ENCODE peak calls at places on chromosomes 2 and 18, in four cellular contexts. P, X, J and O are unnamed samples.

GRCh38 chr2:130302164-130302886 is 40.4 kb upstream of the IMP4 start:
- DNase-seq in P (no peak), J (no peak), X (no peak), O (no peak)

GRCh38 chr2:191933307-191934105 is 86.6 kb upstream of the CAVIN2 start:
- DNase-seq in P (no peak), X (peak), J (no peak), O (no peak)

GRCh38 chr2:212539145-212539880 is 711 bp upstream of the ERBB4 start:
- DNase-seq in X (no peak), P (no peak), J (peak), O (peak)

GRCh38 chr2:102950547-102950946 is 188.7 kb downstream of the TMEM182 start:
- DNase-seq in J (no peak), X (no peak), P (no peak), O (no peak)

GRCh38 chr2:178152033-178152432 is 39.8 kb downstream of the RBM45 start:
- DNase-seq in P (peak), X (no peak), J (no peak), O (no peak)

GRCh38 chr2:144253743-144254142 is 266.2 kb downstream of the ZEB2 start:
- DNase-seq in J (no peak), P (no peak), X (no peak), O (no peak)

GRCh38 chr2:3421053-3421452 is 41.6 kb downstream of the TRAPPC12 start:
- DNase-seq in P (no peak), X (no peak), J (no peak), O (no peak)

GRCh38 chr18:1436199-1436598 is 531.5 kb downstream of the ADCYAP1 start:
- DNase-seq in P (no peak), X (no peak), J (no peak), O (no peak)

GRCh38 chr2:163800889-163801498 is 65.2 kb upstream of the FIGN start:
- DNase-seq in P (no peak), J (no peak), X (no peak), O (no peak)

GRCh38 chr2:233021771-233022170 is 8.7 kb upstream of the NGEF start:
- DNase-seq in J (no peak), X (no peak), P (no peak), O (no peak)

GRCh38 chr18:26097563-26097962 is 7.2 kb upstream of the SS18 start:
- DNase-seq in X (no peak), J (no peak), P (no peak), O (no peak)

GRCh38 chr2:19763731-19764130 is 138.1 kb downstream of the TTC32 start:
- DNase-seq in X (no peak), P (no peak), J (no peak), O (no peak)

GRCh38 chr2:19767876-19768275 is 133.9 kb downstream of the TTC32 start:
- DNase-seq in X (no peak), P (no peak), J (no peak), O (no peak)

GRCh38 chr2:19762959-19763605 is 138.7 kb downstream of the TTC32 start:
- DNase-seq in J (no peak), P (no peak), X (no peak), O (no peak)

GRCh38 chr2:19762142-19762541 is 139.6 kb downstream of the TTC32 start:
- DNase-seq in P (no peak), X (no peak), J (no peak), O (no peak)

GRCh38 chr2:19764998-19765397 is 136.8 kb downstream of the TTC32 start:
- DNase-seq in X (no peak), P (peak), J (no peak), O (no peak)
- TF ChIP-seq SIN3A in X (no peak), P (no peak), J (no peak), O (no peak)

DNA sequence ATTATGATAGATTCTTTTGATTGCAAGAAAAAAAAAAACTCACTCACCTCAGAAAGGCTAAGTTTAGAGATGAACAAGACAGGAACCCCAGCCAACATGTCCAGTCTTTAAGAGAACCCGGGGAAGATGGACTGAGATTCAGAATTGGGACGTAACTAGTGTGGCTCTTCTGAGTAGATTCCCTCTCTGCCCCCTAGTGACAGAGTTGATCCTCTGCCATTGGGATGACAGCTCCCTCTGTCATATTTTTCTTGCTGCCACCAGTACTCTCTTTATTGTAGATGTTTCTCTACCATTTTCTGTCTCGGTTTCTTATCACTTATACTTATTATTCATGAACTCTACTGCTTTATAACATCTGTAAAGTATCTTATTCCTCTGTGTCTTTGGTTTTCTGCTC is 77.7 kb downstream of the GULP1 start:
- DNase-seq in P (peak), J (peak), X (no peak), O (peak)
- TF ChIP-seq RFX5 in P (no peak), J (no peak), X (no peak), O (no peak)

GRCh38 chr2:180520816-180521595 is 459.4 kb upstream of the UBE2E3 start:
- DNase-seq in X (no peak), P (peak), J (no peak), O (no peak)
- TF ChIP-seq SIN3A in X (no peak), P (no peak), J (no peak), O (no peak)

DNA sequence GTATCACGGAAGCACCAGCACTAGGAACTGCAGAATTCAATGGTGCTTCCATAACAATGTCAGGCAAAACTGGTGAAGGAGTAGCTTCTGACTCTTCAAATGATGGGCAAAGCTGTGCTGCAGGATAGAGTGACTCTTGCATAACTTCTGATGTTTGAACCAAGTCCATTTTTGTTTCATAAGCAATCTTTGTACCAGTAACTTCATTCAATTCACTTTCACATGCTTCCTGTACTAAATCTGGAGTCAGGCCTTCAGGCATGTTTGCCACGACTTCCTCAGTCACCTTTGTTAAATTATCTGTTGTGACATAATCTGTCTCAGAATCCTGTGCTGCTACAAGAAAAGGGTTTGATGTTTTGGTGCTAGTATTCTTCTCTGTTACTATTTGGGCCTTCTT is 24.0 kb downstream of the RTN4 start:
- DNase-seq in P (peak), X (no peak), J (no peak), O (no peak)
- TF ChIP-seq RFX5 in P (no peak), X (no peak), J (no peak), O (no peak)

GRCh38 chr18:37578182-37578678 is 12.6 kb upstream of the CELF4 start:
- DNase-seq in J (no peak), P (no peak), X (no peak), O (no peak)

GRCh38 chr18:37575646-37576045 is 10.0 kb upstream of the CELF4 start:
- DNase-seq in P (no peak), J (no peak), X (no peak), O (no peak)

GRCh38 chr18:37582306-37582705 is 16.7 kb upstream of the CELF4 start:
- DNase-seq in P (no peak), X (no peak), J (no peak), O (no peak)

GRCh38 chr18:37577051-37577611 is 11.5 kb upstream of the CELF4 start:
- DNase-seq in J (no peak), P (no peak), X (no peak), O (no peak)

DNA sequence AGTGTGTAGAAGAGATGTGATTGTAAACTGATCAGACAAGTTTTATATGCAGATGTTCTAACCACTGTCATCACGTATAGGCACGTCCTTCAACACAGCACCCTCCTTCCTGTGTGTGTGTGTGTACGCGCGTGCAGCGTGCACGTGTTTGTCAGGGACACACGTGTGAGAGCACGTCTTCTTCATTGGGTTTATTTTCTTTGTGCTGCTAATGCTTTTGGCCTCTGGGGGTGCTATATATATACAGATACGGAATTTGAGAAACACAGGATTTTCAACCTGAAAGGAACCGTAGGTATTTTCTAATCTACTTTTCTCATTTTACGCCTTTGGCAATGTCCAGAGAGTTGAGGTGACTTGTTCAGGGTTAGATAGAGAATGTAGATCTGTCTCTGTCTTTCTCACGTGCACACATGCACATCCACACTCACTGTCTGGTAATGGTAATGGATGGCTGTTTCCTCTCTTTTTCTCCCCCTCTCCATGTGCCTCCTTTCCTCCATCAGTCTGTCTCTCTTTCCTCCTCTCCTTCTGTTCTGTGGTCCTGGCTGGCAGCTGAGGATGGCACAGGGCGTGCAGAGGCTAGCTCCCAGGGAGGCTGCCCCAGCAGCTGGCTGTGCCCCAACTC is 13.4 kb upstream of the CELF4 start:
- DNase-seq in J (peak), X (no peak), P (peak), O (peak)
- TF ChIP-seq SIN3A in J (no peak), X (no peak), P (no peak), O (no peak)

DNA sequence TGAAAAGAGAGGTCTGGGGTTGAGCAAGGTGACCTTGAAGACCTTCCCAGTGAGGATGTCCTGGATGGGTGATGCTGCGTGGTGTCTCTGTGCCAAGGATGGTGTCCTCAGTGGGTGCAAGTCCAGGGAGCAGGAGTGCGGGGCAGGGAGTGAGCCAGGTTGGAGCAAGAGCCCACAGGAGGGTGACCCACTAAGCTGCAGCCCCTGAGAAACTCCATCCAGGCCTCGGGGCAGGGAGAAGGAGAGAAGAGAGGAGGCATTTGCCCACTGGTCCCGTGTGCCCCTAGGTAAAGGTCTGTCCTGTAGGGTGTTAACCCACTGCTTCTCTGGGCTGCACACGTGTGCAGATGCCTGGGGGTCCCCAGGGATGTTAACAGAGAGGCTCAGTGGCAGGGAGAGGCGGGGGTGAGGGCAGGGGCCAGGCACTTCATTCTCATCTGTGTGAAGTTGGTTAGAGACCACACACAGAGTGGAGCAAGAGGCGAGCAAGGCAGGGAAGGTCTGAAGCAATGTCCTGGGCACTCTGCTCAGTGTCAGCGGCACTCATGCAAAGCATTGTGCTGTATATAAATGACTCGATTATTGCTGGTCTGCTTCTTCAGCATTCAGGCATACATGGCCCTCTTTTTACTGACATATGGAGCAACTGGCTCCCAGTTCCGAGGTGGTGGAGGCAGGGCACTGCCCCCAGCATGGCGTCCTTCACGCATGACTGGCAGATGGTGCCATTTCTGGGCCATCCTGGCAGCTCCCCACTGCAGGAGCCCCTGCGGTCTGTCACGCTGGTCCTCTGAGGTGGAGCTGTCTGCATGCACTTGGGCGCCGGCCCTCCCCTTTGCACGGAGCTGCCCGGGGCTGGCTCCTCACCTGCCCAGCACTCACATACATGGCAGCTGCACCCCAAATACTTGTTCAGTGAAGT is 117.2 kb upstream of the HS6ST1 start:
- DNase-seq in J (no peak), P (no peak), X (no peak), O (no peak)
- TF ChIP-seq RFX5 in J (no peak), P (no peak), X (no peak), O (no peak)

DNA sequence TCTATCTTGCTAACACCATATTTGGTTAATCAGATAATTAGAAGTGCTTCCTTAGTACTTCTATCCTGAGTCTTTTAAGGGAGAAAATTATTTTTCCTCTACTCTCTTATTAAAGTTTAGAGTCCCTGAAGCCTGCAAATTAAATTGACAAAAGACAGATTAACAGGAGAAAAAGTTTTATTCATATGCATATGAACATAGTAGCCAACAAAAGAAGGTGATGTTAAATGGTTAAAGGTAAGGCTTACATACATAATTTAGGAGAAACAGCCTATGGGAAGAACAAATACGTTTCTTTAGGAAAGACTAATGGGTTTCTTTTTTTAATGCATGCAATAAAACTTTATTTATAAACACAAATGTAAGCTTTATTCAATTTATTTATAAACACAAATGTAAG is 805.0 kb downstream of the CPS1 start:
- DNase-seq in J (no peak), P (no peak), X (no peak), O (no peak)
- TF ChIP-seq SIN3A in J (no peak), P (no peak), X (no peak), O (no peak)

DNA sequence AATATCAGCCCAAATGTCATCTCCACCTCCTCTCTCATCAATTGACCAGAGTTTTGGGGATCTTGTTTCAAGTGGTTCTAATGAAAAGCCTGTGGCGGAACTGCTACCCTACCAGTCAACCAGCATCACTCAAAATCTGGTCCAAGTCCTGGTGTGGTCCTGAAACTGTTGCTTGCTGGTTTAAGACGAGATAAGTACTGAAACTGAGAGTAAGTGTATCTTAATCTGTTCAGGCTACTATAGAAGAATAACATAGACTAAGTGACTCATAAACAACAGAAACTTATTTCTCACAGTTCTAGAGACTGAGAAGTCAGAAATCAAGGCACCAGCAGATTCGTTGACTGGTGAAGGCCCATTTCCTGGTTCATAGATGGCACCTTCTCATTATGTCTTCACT is 884 bp upstream of the GALNT5 start:
- DNase-seq in X (peak), P (no peak), J (no peak), O (no peak)
- TF ChIP-seq RFX5 in X (no peak), P (no peak), J (no peak), O (no peak)

GRCh38 chr2:159982842-159983785 is 79.3 kb downstream of the PLA2R1 start:
- DNase-seq in X (no peak), P (no peak), J (no peak), O (no peak)
- TF ChIP-seq SIN3A in X (no peak), P (no peak), J (no peak), O (no peak)